ENCODE peak calls at places on chromosomes 11 and 22, in six cellular contexts. H is HepG2, Y is H1, T is K562, F is GM12891, E is GM12878. A is an unnamed sample.

GRCh38 chr11:111793863-111794262 is 27.7 kb upstream of the PPP2R1B start:
- DNase-seq in T (no peak), H (no peak), E (no peak), Y (no peak), F (no peak), A (no peak)

GRCh38 chr22:32706149-32706548 is 95.4 kb upstream of the TIMP3 start:
- DNase-seq in Y (no peak), F (no peak), E (no peak), T (no peak), H (no peak), A (no peak)

GRCh38 chr11:120027546-120028180 is 110.2 kb downstream of the TRIM29 start:
- DNase-seq in E (no peak), Y (no peak), F (no peak), H (no peak), T (no peak), A (no peak)

GRCh38 chr11:66113132-66113856 is 43.2 kb downstream of the PACS1 start:
- DNase-seq in H (peak), Y (no peak), F (no peak), E (no peak), T (no peak), A (no peak)

GRCh38 chr11:7457211-7457610 is 28.1 kb upstream of the OLFML1 start:
- DNase-seq in H (no peak), F (no peak), E (no peak), Y (no peak), T (no peak), A (no peak)

GRCh38 chr11:14860511-14860910 is 31.5 kb downstream of the CYP2R1 start:
- DNase-seq in H (no peak), E (no peak), Y (no peak), T (no peak), F (no peak), A (no peak)

GRCh38 chr11:18624161-18624560 is 10.0 kb downstream of the SPTY2D1 start:
- DNase-seq in T (no peak), Y (no peak), F (no peak), E (no peak), H (no peak), A (no peak)

GRCh38 chr22:22935056-22935545 is 47.5 kb downstream of the IGLL5 start:
- DNase-seq in F (peak), Y (no peak), E (no peak), T (peak), H (no peak), A (no peak)

GRCh38 chr22:24436553-24436952 is 9.2 kb downstream of the ADORA2A start:
- DNase-seq in Y (no peak), F (no peak), T (no peak), E (no peak), H (no peak), A (no peak)

GRCh38 chr22:37486224-37486845 is at the start of gene MFNG:
- DNase-seq in Y (no peak), T (peak), H (peak), E (peak), F (peak), A (peak)

GRCh38 chr11:58394195-58394594 is 12.5 kb downstream of the OR5B3 start:
- DNase-seq in F (no peak), H (peak), Y (no peak), T (no peak), E (no peak), A (no peak)

GRCh38 chr22:42280836-42281235 is 10.4 kb upstream of the TCF20 start:
- DNase-seq in T (no peak), H (no peak), F (no peak), Y (no peak), E (no peak), A (no peak)

GRCh38 chr22:31241936-31242335 is 29.8 kb downstream of the LIMK2 start:
- DNase-seq in E (no peak), F (no peak), H (no peak), T (no peak), Y (no peak), A (no peak)

GRCh38 chr22:31241200-31241599 is 29.1 kb downstream of the LIMK2 start:
- DNase-seq in E (no peak), H (peak), Y (no peak), T (peak), F (no peak), A (no peak)

GRCh38 chr22:31238057-31238456 is 26.0 kb downstream of the LIMK2 start:
- DNase-seq in F (no peak), E (no peak), T (no peak), H (no peak), Y (no peak), A (no peak)

GRCh38 chr22:31243339-31244043 is 31.4 kb downstream of the LIMK2 start:
- DNase-seq in T (no peak), Y (no peak), H (no peak), F (no peak), E (no peak), A (no peak)

GRCh38 chr22:31240011-31240410 is 27.9 kb downstream of the LIMK2 start:
- DNase-seq in Y (no peak), H (no peak), T (no peak), E (no peak), F (no peak), A (no peak)
- TF ChIP-seq TAF1 in Y (no peak), H (no peak), T (no peak), E (no peak), F (no peak), A (no peak)

DNA sequence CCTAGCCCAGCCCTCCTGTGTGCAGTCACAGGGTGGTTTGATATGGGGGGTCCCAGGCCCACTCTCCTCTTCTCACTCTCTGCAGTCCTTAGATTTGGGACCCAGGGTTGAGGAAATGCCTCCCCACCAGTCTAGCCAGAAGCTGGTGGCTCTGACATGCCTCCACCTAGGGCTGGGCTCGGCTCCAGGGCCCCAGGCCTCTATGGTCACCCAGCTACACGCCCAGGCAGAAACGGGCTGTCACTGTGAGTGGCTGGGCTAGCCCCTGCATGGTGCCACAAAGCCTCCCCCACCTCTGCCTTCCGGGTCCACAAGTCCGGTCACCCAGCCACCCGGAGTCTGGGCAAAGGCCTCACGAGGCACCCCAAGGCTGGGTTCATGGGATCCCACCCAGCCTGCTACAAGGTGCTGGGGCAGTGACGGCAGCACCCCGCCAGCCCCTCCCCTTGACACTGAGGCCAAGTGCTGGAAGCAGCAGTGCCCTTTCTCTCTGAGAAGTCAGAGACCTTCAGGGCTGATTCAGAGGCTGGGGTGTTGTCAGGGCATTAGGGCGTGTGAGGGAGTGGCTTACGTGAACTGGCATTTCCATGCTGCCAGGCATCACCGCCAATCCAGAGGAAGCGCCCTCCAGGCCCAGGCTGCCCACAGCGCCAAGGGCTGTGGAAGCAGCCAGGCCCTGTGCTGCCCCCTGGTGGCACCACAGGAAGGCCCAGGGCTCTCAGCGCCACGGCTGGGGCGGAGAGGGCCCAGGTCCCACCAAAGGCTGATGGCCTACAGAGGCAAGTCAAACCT is 638 bp upstream of the PITPNM1 start:
- DNase-seq in T (peak), Y (peak), E (peak), H (peak), F (peak), A (peak)
- TF ChIP-seq POLR2A in T (no peak), Y (peak), E (peak), H (no peak), F (no peak), A (no peak)

DNA sequence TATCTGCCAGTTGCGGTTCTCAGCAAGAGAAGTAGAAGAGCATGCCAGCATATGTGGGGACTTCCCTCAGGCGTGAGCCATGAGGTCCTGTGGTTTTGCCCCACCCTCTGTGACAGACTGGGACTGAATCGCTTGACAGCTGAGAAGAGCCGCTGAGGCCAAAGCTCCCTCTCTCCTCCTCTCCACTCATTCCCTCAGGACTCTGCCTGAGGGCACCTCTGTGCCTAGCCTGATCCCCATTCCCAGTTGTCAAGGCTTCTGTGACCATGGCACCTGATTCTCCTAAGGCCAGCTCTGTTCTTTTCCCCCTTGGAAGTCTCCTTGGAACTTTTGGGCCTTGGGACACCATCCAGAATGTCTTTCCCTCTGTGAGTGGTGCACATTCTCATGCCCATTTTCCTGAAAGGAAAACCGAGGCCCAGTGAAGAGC is 27.0 kb downstream of the ART5 start:
- DNase-seq in E (peak), T (no peak), F (no peak), H (no peak), Y (no peak), A (no peak)
- TF ChIP-seq POLR2AphosphoS5 in E (no peak), T (no peak), F (no peak), H (no peak), Y (no peak), A (no peak)

DNA sequence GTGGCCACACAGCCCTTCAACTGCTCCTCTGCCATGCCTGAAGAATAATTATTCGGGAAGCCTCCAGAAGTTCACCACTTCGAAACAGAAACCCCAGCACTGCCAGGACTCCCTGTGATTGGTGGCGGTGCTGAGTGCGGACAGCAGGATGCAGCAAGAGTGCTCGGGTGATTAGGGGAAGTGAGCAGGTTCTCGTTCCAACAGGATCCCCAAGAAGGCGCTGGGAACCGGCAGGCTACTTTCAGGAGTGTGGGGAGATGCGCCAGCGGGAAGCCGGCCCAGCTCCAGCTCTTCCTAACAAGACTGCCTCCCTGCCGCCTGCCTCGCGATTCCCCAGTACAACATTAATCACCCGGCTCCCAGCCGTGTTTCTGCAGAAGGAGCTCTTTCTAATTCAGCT is 630.2 kb downstream of the BRD1 start:
- DNase-seq in F (no peak), T (no peak), E (no peak), H (no peak), Y (peak), A (no peak)
- TF ChIP-seq TAF1 in F (no peak), T (no peak), E (no peak), H (no peak), Y (no peak), A (no peak)

DNA sequence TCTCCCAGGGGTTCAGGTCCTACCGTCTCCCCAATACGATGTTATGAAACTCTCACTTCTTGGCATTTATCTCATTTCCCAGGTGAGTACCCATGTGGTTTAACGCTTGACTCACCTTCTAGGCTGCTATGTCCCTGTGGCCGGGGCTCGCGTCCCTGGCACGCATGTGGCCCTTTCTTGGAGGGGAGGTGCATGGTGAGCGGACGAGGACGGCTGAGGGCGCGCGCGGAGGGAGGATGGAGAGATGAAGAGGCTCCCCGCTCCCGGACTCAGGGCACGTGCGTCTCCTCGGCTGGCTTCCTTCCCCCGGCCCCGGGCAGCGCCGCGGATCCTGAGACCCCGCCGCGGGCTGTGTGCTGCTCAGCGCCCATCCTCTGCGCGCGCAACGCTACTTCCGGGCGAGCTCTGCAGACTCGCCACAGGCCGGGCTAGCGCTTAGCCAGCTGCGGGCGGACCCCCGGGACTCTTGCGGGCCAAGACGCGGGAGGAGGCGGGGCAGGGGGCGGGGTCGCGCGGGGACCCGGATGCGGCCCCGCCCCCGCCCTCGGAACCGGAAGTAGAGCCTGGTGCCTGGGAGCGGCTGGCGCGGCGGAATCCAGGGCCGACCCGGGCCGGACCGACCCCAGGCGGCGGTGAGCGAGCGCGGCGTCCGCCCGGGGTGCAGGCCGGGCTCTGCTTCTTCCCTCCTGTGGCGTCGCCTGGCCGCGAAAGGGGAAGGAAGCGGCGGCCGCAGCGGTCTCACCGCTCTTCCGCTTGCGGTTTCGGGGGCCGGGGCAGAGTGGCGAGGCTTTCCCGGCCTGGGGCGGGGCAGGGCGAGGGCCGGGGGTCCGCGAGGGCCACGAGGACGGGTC is at the start of gene CTTN:
- DNase-seq in H (peak), F (peak), T (peak), E (peak), Y (peak), A (peak)
- TF ChIP-seq POLR2A in H (peak), F (no peak), T (peak), E (peak), Y (peak), A (no peak)

GRCh38 chr11:1335811-1336761 is 26.7 kb upstream of the TOLLIP start:
- DNase-seq in F (no peak), T (peak), Y (no peak), H (peak), E (no peak), A (no peak)
- TF ChIP-seq POLR2AphosphoS5 in F (no peak), T (no peak), Y (peak), H (peak), E (no peak), A (no peak)

GRCh38 chr11:95444309-95445202 is 213.6 kb upstream of the SESN3 start:
- DNase-seq in T (no peak), F (no peak), H (no peak), Y (no peak), E (no peak), A (no peak)
- TF ChIP-seq TAF1 in T (no peak), F (no peak), H (no peak), Y (no peak), E (no peak), A (no peak)